ENCODE peak calls at places on chromosomes 5 and 9, in six cellular contexts. B is EH; K is Daoy; J is T-cell; N is neural crest cell; Z is activated CD8-positive, alpha-beta memory T cell treated with anti-CD3 and anti-CD28 coated beads, Interleukin-2, amount 50 U/mL, for 48 hours. O is an unnamed sample.

GRCh38 chr5:25027016-25027415 is 382.2 kb upstream of the CDH10 start:
- DNase-seq in B (no peak), K (no peak), J (no peak), N (no peak), Z (no peak), O (no peak)

GRCh38 chr9:125861405-125862063 is 114.4 kb downstream of the PBX3 start:
- DNase-seq in B (peak; percentile 50), K (no peak), J (no peak), N (no peak), Z (no peak), O (no peak)

GRCh38 chr5:8953911-8954310 is 592.0 kb downstream of the SEMA5A start:
- DNase-seq in B (peak; percentile 83), K (no peak), J (no peak), N (no peak), Z (no peak), O (no peak)

GRCh38 chr5:399296-400281 is 43.4 kb upstream of the EXOC3 start:
- DNase-seq in B (peak; percentile 99), K (peak; percentile 99), J (no peak), N (peak; percentile 65), Z (peak; percentile 85), O (peak; percentile 80)

GRCh38 chr9:81833563-81834345 is 94.5 kb upstream of the SPATA31D4 start:
- DNase-seq in B (peak; percentile 47), K (no peak), J (no peak), N (no peak), Z (no peak), O (no peak)

GRCh38 chr5:16791036-16791705 is 144.9 kb downstream of the MYO10 start:
- DNase-seq in B (peak; percentile 69), K (peak; percentile 34), J (no peak), N (peak; percentile 40), Z (no peak), O (peak; percentile 63)

GRCh38 chr9:9614607-9615006 is 998.2 kb downstream of the PTPRD start:
- DNase-seq in B (no peak), K (no peak), J (no peak), N (no peak), Z (no peak), O (no peak)

GRCh38 chr5:14457475-14457874 is 124.1 kb upstream of the OTULINL start:
- DNase-seq in B (no peak), K (no peak), J (no peak), N (no peak), Z (no peak), O (no peak)

GRCh38 chr9:88236531-88237453 is 98.5 kb upstream of the SPATA31C2 start:
- DNase-seq in B (peak; percentile 34), K (no peak), J (no peak), N (no peak), Z (no peak), O (no peak)

GRCh38 chr5:52771343-52772039 is 16.2 kb upstream of the ITGA1 start:
- DNase-seq in B (no peak), K (no peak), J (no peak), N (no peak), Z (peak; percentile 58), O (no peak)

GRCh38 chr5:72842816-72843215 is 26.4 kb downstream of the TNPO1 start:
- DNase-seq in B (peak; percentile 82), K (peak; percentile 57), J (no peak), N (no peak), Z (no peak), O (no peak)

GRCh38 chr9:96391021-96391765 is 7.7 kb upstream of the SLC35D2 start:
- DNase-seq in B (no peak), K (no peak), J (no peak), N (no peak), Z (no peak), O (peak; percentile 41)

GRCh38 chr5:124663101-124663506 is 83.3 kb downstream of the ZNF608 start:
- DNase-seq in B (peak; percentile 72), K (no peak), J (no peak), N (no peak), Z (no peak), O (no peak)

GRCh38 chr5:132224721-132225120 is 2.9 kb downstream of the P4HA2 start:
- DNase-seq in B (peak; percentile 64), K (no peak), J (no peak), N (no peak), Z (no peak), O (no peak)

GRCh38 chr9:30995951-30996738 is 1388.3 kb upstream of the ACO1 start:
- DNase-seq in B (no peak), K (no peak), J (no peak), N (no peak), Z (no peak), O (no peak)

GRCh38 chr5:61969761-61970160 is 336.2 kb upstream of the KIF2A start:
- DNase-seq in B (peak; percentile 4), K (no peak), J (no peak), N (no peak), Z (no peak), O (no peak)

GRCh38 chr5:174172104-174172965 is 126.8 kb downstream of the NSG2 start:
- DNase-seq in B (peak; percentile 42), K (no peak), J (no peak), N (peak; percentile 32), Z (no peak), O (no peak)

GRCh38 chr5:29885595-29885994 is 1307.9 kb upstream of the CDH6 start:
- DNase-seq in B (no peak), K (no peak), J (no peak), N (no peak), Z (no peak), O (no peak)

GRCh38 chr9:72913382-72914009 is 39.4 kb downstream of the ALDH1A1 start:
- DNase-seq in B (no peak), K (no peak), J (no peak), N (no peak), Z (no peak), O (no peak)

GRCh38 chr5:55463613-55464012 is 71.2 kb downstream of the PLPP1 start:
- DNase-seq in B (no peak), K (no peak), J (no peak), N (no peak), Z (no peak), O (no peak)

GRCh38 chr5:132677191-132677590 is 3.4 kb downstream of the IL4 start:
- DNase-seq in B (peak; percentile 95), K (peak; percentile 96), J (no peak), N (no peak), Z (no peak), O (peak; percentile 31)